ENCODE peak calls at places on chromosome 17, in six cellular contexts. Y, S, Q, M, O and C are unnamed samples.

GRCh38 chr17:31266042-31266441 is 31.0 kb downstream of the OMG start:
- DNase-seq in Y (no peak), S (no peak), Q (peak), M (no peak), O (no peak), C (no peak)

GRCh38 chr17:82836823-82837357 is 2.9 kb downstream of the ZNF750 start:
- DNase-seq in Y (no peak), S (no peak), Q (peak), M (no peak), O (peak), C (no peak)

GRCh38 chr17:81561494-81561885 is 9.3 kb upstream of the FAAP100 start:
- DNase-seq in Y (no peak), S (no peak), Q (peak), M (no peak), O (no peak), C (peak)

GRCh38 chr17:39222866-39223834 is 2.6 kb downstream of the STAC2 start:
- DNase-seq in Y (no peak), S (no peak), Q (no peak), M (no peak), O (no peak), C (no peak)

GRCh38 chr17:49146620-49147306 is 14.2 kb downstream of the B4GALNT2 start:
- DNase-seq in Y (peak), S (peak), Q (no peak), M (no peak), O (peak), C (peak)

GRCh38 chr17:72414967-72415853 is 294.4 kb downstream of the SOX9 start:
- DNase-seq in Y (no peak), S (no peak), Q (no peak), M (no peak), O (no peak), C (no peak)

GRCh38 chr17:72613411-72614292 is 478.8 kb downstream of the SLC39A11 start:
- DNase-seq in Y (peak), S (no peak), Q (peak), M (no peak), O (peak), C (peak)

GRCh38 chr17:73986641-73987177 is 216.8 kb upstream of the RPL38 start:
- DNase-seq in Y (no peak), S (no peak), Q (no peak), M (no peak), O (no peak), C (no peak)

GRCh38 chr17:22703786-22704441 is 1011.6 kb downstream of the KCNJ18 start:
- DNase-seq in Y (peak), S (no peak), Q (peak), M (no peak), O (no peak), C (no peak)

GRCh38 chr17:18186271-18186982 is 2.8 kb downstream of the ALKBH5 start:
- DNase-seq in Y (no peak), S (no peak), Q (no peak), M (no peak), O (peak), C (peak)

GRCh38 chr17:16040710-16041251 is 41.2 kb downstream of the TTC19 start:
- DNase-seq in Y (no peak), S (peak), Q (no peak), M (no peak), O (peak), C (peak)

GRCh38 chr17:71527311-71527710 is 593.5 kb upstream of the SOX9 start:
- DNase-seq in Y (no peak), S (peak), Q (no peak), M (no peak), O (peak), C (no peak)

GRCh38 chr17:40718904-40719303 is 15.4 kb upstream of the KRT24 start:
- DNase-seq in Y (no peak), S (no peak), Q (no peak), M (no peak), O (no peak), C (no peak)

GRCh38 chr17:4837471-4838305 is 4.5 kb downstream of the MINK1 start:
- DNase-seq in Y (no peak), S (no peak), Q (no peak), M (no peak), O (no peak), C (no peak)

GRCh38 chr17:14330492-14330920 is 29.6 kb downstream of the HS3ST3B1 start:
- DNase-seq in Y (no peak), S (no peak), Q (no peak), M (no peak), O (peak), C (no peak)

GRCh38 chr17:51087072-51087757 is 33.5 kb downstream of the SPAG9 start:
- DNase-seq in Y (no peak), S (no peak), Q (no peak), M (no peak), O (no peak), C (no peak)

GRCh38 chr17:75549246-75550138 is 24.0 kb downstream of the LLGL2 start:
- DNase-seq in Y (peak), S (no peak), Q (no peak), M (no peak), O (no peak), C (no peak)

GRCh38 chr17:68812876-68813584 is 142.2 kb downstream of the ABCA8 start:
- DNase-seq in Y (no peak), S (no peak), Q (no peak), M (no peak), O (peak), C (no peak)

GRCh38 chr17:2611627-2612026 is 18.2 kb downstream of the PAFAH1B1 start:
- DNase-seq in Y (no peak), S (no peak), Q (no peak), M (no peak), O (no peak), C (no peak)

GRCh38 chr17:72515291-72516065 is 394.7 kb downstream of the SOX9 start:
- DNase-seq in Y (no peak), S (peak), Q (no peak), M (no peak), O (no peak), C (no peak)

GRCh38 chr17:39920218-39921210 is 2.1 kb upstream of the GSDMB start:
- DNase-seq in Y (no peak), S (no peak), Q (peak), M (no peak), O (no peak), C (no peak)

GRCh38 chr17:83200231-83200699 is 120.9 kb downstream of the METRNL start:
- DNase-seq in Y (no peak), S (no peak), Q (peak), M (no peak), O (peak), C (no peak)

GRCh38 chr17:76179496-76180467 is 38.7 kb upstream of the FOXJ1 start:
- DNase-seq in Y (no peak), S (no peak), Q (peak), M (no peak), O (peak), C (no peak)

GRCh38 chr17:41367426-41368075 is 2.1 kb downstream of the KRT33B start:
- DNase-seq in Y (peak), S (no peak), Q (no peak), M (no peak), O (peak), C (peak)

GRCh38 chr17:6823011-6823442 is 8.5 kb downstream of the TEKT1 start:
- DNase-seq in Y (no peak), S (no peak), Q (peak), M (no peak), O (peak), C (peak)

GRCh38 chr17:41785876-41786226 is 660 bp downstream of the JUP start:
- DNase-seq in Y (no peak), S (no peak), Q (peak), M (no peak), O (no peak), C (no peak)

GRCh38 chr17:41917192-41917591 is 1.6 kb downstream of the ACLY start:
- DNase-seq in Y (no peak), S (peak), Q (peak), M (no peak), O (peak), C (peak)

GRCh38 chr17:81097134-81097942 is 62.4 kb downstream of the BAIAP2 start:
- DNase-seq in Y (peak), S (peak), Q (peak), M (peak), O (peak), C (peak)

GRCh38 chr17:40075216-40076100 is 12.7 kb downstream of the THRA start:
- DNase-seq in Y (no peak), S (no peak), Q (peak), M (peak), O (peak), C (no peak)

GRCh38 chr17:80029235-80029974 is 6.3 kb downstream of the TBC1D16 start:
- DNase-seq in Y (no peak), S (peak), Q (peak), M (no peak), O (peak), C (peak)

GRCh38 chr17:80817861-80818260 is 173.8 kb upstream of the CHMP6 start:
- DNase-seq in Y (no peak), S (no peak), Q (no peak), M (peak), O (peak), C (peak)

GRCh38 chr17:835263-835662 is 53.1 kb downstream of the MRM3 start:
- DNase-seq in Y (no peak), S (peak), Q (no peak), M (no peak), O (peak), C (peak)

GRCh38 chr17:74579910-74580309 is 12.2 kb downstream of the CD300LD start:
- DNase-seq in Y (no peak), S (no peak), Q (peak), M (no peak), O (no peak), C (no peak)

GRCh38 chr17:62827722-62828498 is 19.8 kb upstream of the MARCHF10 start:
- DNase-seq in Y (no peak), S (no peak), Q (peak), M (no peak), O (peak), C (peak)

GRCh38 chr17:44038604-44039007 is 23.8 kb upstream of the TMEM101 start:
- DNase-seq in Y (no peak), S (no peak), Q (no peak), M (no peak), O (no peak), C (no peak)

GRCh38 chr17:83175551-83176271 is 96.3 kb downstream of the METRNL start:
- DNase-seq in Y (no peak), S (no peak), Q (no peak), M (no peak), O (no peak), C (no peak)

GRCh38 chr17:61579961-61580360 is 11.1 kb downstream of the NACA2 start:
- DNase-seq in Y (no peak), S (no peak), Q (no peak), M (no peak), O (peak), C (peak)

GRCh38 chr17:76726766-76727718 is at the start of gene METTL23:
- DNase-seq in Y (peak), S (no peak), Q (peak), M (peak), O (peak), C (peak)

GRCh38 chr17:72421128-72422092 is 300.6 kb downstream of the SOX9 start:
- DNase-seq in Y (peak), S (peak), Q (peak), M (no peak), O (peak), C (peak)

GRCh38 chr17:34913001-34913400 is 48.3 kb downstream of the CCT6B start:
- DNase-seq in Y (no peak), S (no peak), Q (no peak), M (no peak), O (no peak), C (no peak)

GRCh38 chr17:28726396-28726911 is 421 bp upstream of the TLCD1 start:
- DNase-seq in Y (peak), S (no peak), Q (peak), M (no peak), O (peak), C (peak)

GRCh38 chr17:28726912-28727726 is 1.1 kb upstream of the TLCD1 start:
- DNase-seq in Y (peak), S (peak), Q (peak), M (peak), O (peak), C (peak)

GRCh38 chr17:28725660-28726395 is at the start of gene TLCD1:
- DNase-seq in Y (peak), S (no peak), Q (peak), M (no peak), O (peak), C (peak)

GRCh38 chr17:28724500-28725165 is 1.4 kb downstream of the TLCD1 start:
- DNase-seq in Y (no peak), S (no peak), Q (peak), M (no peak), O (no peak), C (no peak)

GRCh38 chr17:28725166-28725659 is 820 bp downstream of the TLCD1 start:
- DNase-seq in Y (peak), S (no peak), Q (peak), M (no peak), O (peak), C (peak)
- TF ChIP-seq CTCF in Y (no peak), S (no peak), Q (peak), M (no peak), O (peak), C (peak)

GRCh38 chr17:59106463-59107305 is at the start of gene TRIM37:
- DNase-seq in Y (peak), S (peak), Q (peak), M (peak), O (peak), C (peak)
- TF ChIP-seq CTCF in Y (no peak), S (no peak), Q (peak), M (peak), O (no peak), C (peak)

GRCh38 chr17:58156839-58157803 is 8.9 kb downstream of the OR4D1 start:
- DNase-seq in Y (peak), S (no peak), Q (no peak), M (no peak), O (no peak), C (no peak)
- TF ChIP-seq CTCF in Y (no peak), S (no peak), Q (no peak), M (no peak), O (no peak), C (no peak)

GRCh38 chr17:28327709-28328108 is 7.6 kb downstream of the IFT20 start:
- DNase-seq in Y (no peak), S (no peak), Q (no peak), M (no peak), O (no peak), C (no peak)
- TF ChIP-seq CTCF in Y (peak), S (no peak), Q (no peak), M (no peak), O (peak), C (peak)